ENCODE peak calls at places on chromosomes 5 and 9, in seven cellular contexts. E is HTR-8/SVneo; J is activated CD4-positive, alpha-beta T cell treated with anti-CD3 and anti-CD28 coated beads, Interleukin-2, amount 50 U/mL, for 1 hour; H is fibroblast of the aortic adventitia; T is brain microvascular endothelial cell; N is anterior cingulate cortex; X is aorta. K is an unnamed sample.

GRCh38 chr9:89606567-89607311 is 1.9 kb downstream of the GADD45G start:
- DNase-seq in N (peak), H (peak), T (peak), J (no peak), X (no peak), E (no peak), K (peak)

GRCh38 chr5:5145651-5146529 is 5.8 kb downstream of the ADAMTS16 start:
- DNase-seq in T (peak), X (no peak), H (peak), N (no peak), E (peak), J (no peak), K (peak)

GRCh38 chr9:84827248-84827786 is 157.8 kb downstream of the NTRK2 start:
- DNase-seq in T (no peak), J (no peak), E (no peak), X (no peak), N (no peak), H (no peak), K (no peak)

GRCh38 chr9:98887918-98888510 is 55.7 kb upstream of the COL15A1 start:
- DNase-seq in H (no peak), T (peak), X (no peak), E (no peak), N (no peak), J (no peak), K (peak)

GRCh38 chr5:167352801-167353200 is 938.6 kb upstream of the WWC1 start:
- DNase-seq in E (peak), X (no peak), H (no peak), J (no peak), T (no peak), N (no peak), K (no peak)

GRCh38 chr9:130421154-130421801 is 23.5 kb upstream of the ASS1 start:
- DNase-seq in X (no peak), H (no peak), E (no peak), T (no peak), N (no peak), J (no peak), K (no peak)

GRCh38 chr9:35353731-35354365 is 136.1 kb upstream of the RUSC2 start:
- DNase-seq in J (no peak), H (no peak), T (no peak), N (no peak), X (no peak), E (no peak), K (peak)

GRCh38 chr9:21251162-21251561 is 11.4 kb upstream of the IFNA14 start:
- DNase-seq in H (no peak), E (no peak), X (no peak), T (no peak), J (no peak), N (no peak), K (no peak)

GRCh38 chr5:159887050-159887449 is 29.2 kb upstream of the ADRA1B start:
- DNase-seq in N (no peak), J (no peak), T (no peak), X (no peak), E (no peak), H (no peak), K (no peak)

GRCh38 chr5:135456238-135457099 is 4.3 kb upstream of the TIFAB start:
- DNase-seq in X (peak), H (peak), N (no peak), T (peak), E (peak), J (no peak), K (peak)

GRCh38 chr5:177003649-177004048 is 2.9 kb downstream of the UIMC1 start:
- DNase-seq in E (no peak), J (no peak), X (no peak), T (no peak), H (no peak), N (no peak), K (no peak)

GRCh38 chr5:173534031-173534430 is 82.4 kb downstream of the BOD1 start:
- DNase-seq in E (no peak), J (no peak), T (no peak), N (no peak), H (no peak), X (no peak), K (no peak)